ENCODE peak calls at places on chromosome 16, in five cellular contexts. One of them, this sample, is unnamed. For H3K36me3, the result is how much of the 10 kb centered on the place peaks cover.

GRCh38 chr16:54175552-54176375 is 110.8 kb downstream of the IRX3 start:
- DNase-seq in A673: no peak
- DNase-seq in ascending aorta: no peak
- DNase-seq in right atrium auricular region: no peak
- DNase-seq in GM12878: no peak
- DNase-seq in this sample: no peak

GRCh38 chr16:27289669-27290068 is 21.1 kb upstream of the NSMCE1 start:
- DNase-seq in A673: no peak
- DNase-seq in ascending aorta: no peak
- DNase-seq in right atrium auricular region: no peak
- DNase-seq in GM12878: no peak
- DNase-seq in this sample: no peak

GRCh38 chr16:83701494-83701893 is 106.3 kb upstream of the HSBP1 start:
- DNase-seq in A673: peak
- DNase-seq in ascending aorta: no peak
- DNase-seq in right atrium auricular region: no peak
- DNase-seq in GM12878: no peak
- DNase-seq in this sample: peak

GRCh38 chr16:48503779-48504178 is 106.2 kb downstream of the N4BP1 start:
- DNase-seq in A673: peak
- DNase-seq in ascending aorta: no peak
- DNase-seq in right atrium auricular region: peak
- DNase-seq in GM12878: no peak
- DNase-seq in this sample: no peak

GRCh38 chr16:24550295-24550694 is 10.9 kb downstream of the RBBP6 start:
- DNase-seq in A673: no peak
- DNase-seq in ascending aorta: no peak
- DNase-seq in right atrium auricular region: no peak
- DNase-seq in GM12878: no peak
- DNase-seq in this sample: no peak

GRCh38 chr16:56257260-56257659 is 66.0 kb downstream of the GNAO1 start:
- DNase-seq in A673: no peak
- DNase-seq in ascending aorta: no peak
- DNase-seq in right atrium auricular region: no peak
- DNase-seq in GM12878: no peak
- DNase-seq in this sample: no peak

GRCh38 chr16:48125888-48126287 is 29.9 kb downstream of the ABCC12 start:
- DNase-seq in A673: no peak
- DNase-seq in ascending aorta: no peak
- DNase-seq in right atrium auricular region: no peak
- DNase-seq in GM12878: no peak
- DNase-seq in this sample: no peak

GRCh38 chr16:24346734-24347133 is 90.6 kb downstream of the CACNG3 start:
- DNase-seq in A673: no peak
- DNase-seq in ascending aorta: no peak
- DNase-seq in right atrium auricular region: no peak
- DNase-seq in GM12878: no peak
- DNase-seq in this sample: no peak

GRCh38 chr16:89723279-89724250 is 2.2 kb downstream of the ZNF276 start:
- DNase-seq in A673: peak
- DNase-seq in ascending aorta: no peak
- DNase-seq in right atrium auricular region: no peak
- DNase-seq in GM12878: no peak
- DNase-seq in this sample: no peak

GRCh38 chr16:54936979-54937672 is 6.5 kb downstream of the IRX5 start:
- DNase-seq in A673: no peak
- DNase-seq in ascending aorta: no peak
- DNase-seq in right atrium auricular region: no peak
- DNase-seq in GM12878: no peak
- DNase-seq in this sample: peak

GRCh38 chr16:2194166-2194834 is 2.1 kb downstream of the CASKIN1 start:
- DNase-seq in A673: peak
- DNase-seq in ascending aorta: no peak
- DNase-seq in right atrium auricular region: no peak
- DNase-seq in GM12878: no peak
- DNase-seq in this sample: no peak

GRCh38 chr16:81675662-81676535 is 103.2 kb upstream of the PLCG2 start:
- DNase-seq in A673: no peak
- DNase-seq in ascending aorta: no peak
- DNase-seq in right atrium auricular region: no peak
- DNase-seq in GM12878: no peak
- DNase-seq in this sample: no peak

GRCh38 chr16:12874135-12874534 is 27.3 kb upstream of the SHISA9 start:
- DNase-seq in A673: no peak
- DNase-seq in ascending aorta: no peak
- DNase-seq in right atrium auricular region: no peak
- DNase-seq in GM12878: no peak
- DNase-seq in this sample: peak

GRCh38 chr16:11251525-11252481 is 4.2 kb downstream of the SOCS1 start:
- DNase-seq in A673: no peak
- DNase-seq in ascending aorta: no peak
- DNase-seq in right atrium auricular region: no peak
- DNase-seq in GM12878: no peak
- DNase-seq in this sample: peak

GRCh38 chr16:23505180-23505665 is 5.1 kb downstream of the GGA2 start:
- DNase-seq in A673: peak
- DNase-seq in ascending aorta: no peak
- DNase-seq in right atrium auricular region: no peak
- DNase-seq in GM12878: no peak
- DNase-seq in this sample: no peak

GRCh38 chr16:13939821-13940220 is 19.9 kb downstream of the ERCC4 start:
- DNase-seq in A673: no peak
- DNase-seq in ascending aorta: no peak
- DNase-seq in right atrium auricular region: no peak
- DNase-seq in GM12878: no peak
- DNase-seq in this sample: peak

GRCh38 chr16:24609740-24610420 is 70.5 kb downstream of the RBBP6 start:
- DNase-seq in A673: peak
- DNase-seq in ascending aorta: peak
- DNase-seq in right atrium auricular region: peak
- DNase-seq in GM12878: no peak
- DNase-seq in this sample: peak

GRCh38 chr16:27786221-27786848 is 236.4 kb downstream of the KATNIP start:
- DNase-seq in A673: no peak
- DNase-seq in ascending aorta: no peak
- DNase-seq in right atrium auricular region: no peak
- DNase-seq in GM12878: no peak
- DNase-seq in this sample: no peak

GRCh38 chr16:3789375-3790067 is 72.2 kb upstream of the TRAP1 start:
- DNase-seq in A673: no peak
- DNase-seq in ascending aorta: no peak
- DNase-seq in right atrium auricular region: no peak
- DNase-seq in GM12878: peak
- DNase-seq in this sample: no peak

GRCh38 chr16:10577305-10578202 is 2.8 kb downstream of the EMP2 start:
- DNase-seq in A673: no peak
- DNase-seq in ascending aorta: no peak
- DNase-seq in right atrium auricular region: no peak
- DNase-seq in GM12878: no peak
- DNase-seq in this sample: no peak

GRCh38 chr16:31476305-31477219 is 4.6 kb downstream of the TGFB1I1 start:
- DNase-seq in A673: no peak
- DNase-seq in ascending aorta: peak
- DNase-seq in right atrium auricular region: no peak
- DNase-seq in GM12878: no peak
- DNase-seq in this sample: no peak

GRCh38 chr16:58187657-58188430 is 10.1 kb downstream of the CSNK2A2 start:
- DNase-seq in A673: no peak
- DNase-seq in ascending aorta: no peak
- DNase-seq in right atrium auricular region: no peak
- DNase-seq in GM12878: no peak
- DNase-seq in this sample: no peak

GRCh38 chr16:55730115-55730514 is 74.3 kb downstream of the SLC6A2 start:
- DNase-seq in A673: no peak
- DNase-seq in ascending aorta: no peak
- DNase-seq in right atrium auricular region: peak
- DNase-seq in GM12878: no peak
- DNase-seq in this sample: no peak

GRCh38 chr16:19115148-19116021 is 1.6 kb downstream of the ITPRIPL2 start:
- DNase-seq in A673: no peak
- DNase-seq in ascending aorta: no peak
- DNase-seq in right atrium auricular region: no peak
- DNase-seq in GM12878: no peak
- DNase-seq in this sample: no peak
- H3K4me3 ChIP-seq in A673: no peak
- H3K4me3 ChIP-seq in ascending aorta: peak
- H3K4me3 ChIP-seq in right atrium auricular region: peak
- H3K4me3 ChIP-seq in GM12878: peak
- H3K4me3 ChIP-seq in this sample: peak

GRCh38 chr16:75550211-75550662 is 5.8 kb downstream of the TMEM231 start:
- DNase-seq in A673: peak
- DNase-seq in ascending aorta: peak
- DNase-seq in right atrium auricular region: no peak
- DNase-seq in GM12878: peak
- DNase-seq in this sample: peak
- TF ChIP-seq CTCF in A673: peak
- TF ChIP-seq CTCF in ascending aorta: peak
- TF ChIP-seq CTCF in right atrium auricular region: peak
- TF ChIP-seq CTCF in GM12878: peak
- TF ChIP-seq CTCF in this sample: peak

GRCh38 chr16:26149661-26150060 is 457.9 kb downstream of the HS3ST4 start:
- DNase-seq in A673: no peak
- DNase-seq in ascending aorta: no peak
- DNase-seq in right atrium auricular region: no peak
- DNase-seq in GM12878: no peak
- DNase-seq in this sample: no peak
- H3K36me3 ChIP-seq in A673: under half
- H3K36me3 ChIP-seq in ascending aorta: under half
- H3K36me3 ChIP-seq in right atrium auricular region: under half
- H3K36me3 ChIP-seq in GM12878: under half
- H3K36me3 ChIP-seq in this sample: under half

GRCh38 chr16:86502856-86503748 is 7.2 kb upstream of the FOXF1 start:
- DNase-seq in A673: no peak
- DNase-seq in ascending aorta: no peak
- DNase-seq in right atrium auricular region: no peak
- DNase-seq in GM12878: no peak
- DNase-seq in this sample: no peak
- H3K4me3 ChIP-seq in A673: no peak
- H3K4me3 ChIP-seq in ascending aorta: no peak
- H3K4me3 ChIP-seq in right atrium auricular region: no peak
- H3K4me3 ChIP-seq in GM12878: no peak
- H3K4me3 ChIP-seq in this sample: no peak

GRCh38 chr16:85528528-85529387 is 84.4 kb upstream of the GSE1 start:
- DNase-seq in A673: no peak
- DNase-seq in ascending aorta: no peak
- DNase-seq in right atrium auricular region: no peak
- DNase-seq in GM12878: no peak
- DNase-seq in this sample: no peak
- TF ChIP-seq CTCF in A673: peak
- TF ChIP-seq CTCF in ascending aorta: peak
- TF ChIP-seq CTCF in right atrium auricular region: no peak
- TF ChIP-seq CTCF in GM12878: peak
- TF ChIP-seq CTCF in this sample: peak

DNA sequence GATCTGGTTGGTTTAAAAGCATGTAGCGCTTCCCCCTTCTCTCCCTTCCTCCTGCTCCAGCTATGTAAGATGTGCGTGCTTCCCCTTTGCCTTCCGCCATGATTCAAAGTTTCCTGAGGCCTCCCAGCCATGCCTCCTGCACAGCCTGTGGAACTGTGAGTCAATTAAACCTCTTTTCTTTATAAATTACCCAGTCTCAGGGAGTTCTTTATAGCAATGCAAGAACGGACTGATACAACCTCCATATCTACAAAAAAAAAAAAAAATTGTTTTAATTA is 16.6 kb upstream of the PDXDC1 start:
- DNase-seq in A673: no peak
- DNase-seq in ascending aorta: no peak
- DNase-seq in right atrium auricular region: no peak
- DNase-seq in GM12878: no peak
- DNase-seq in this sample: no peak
- H3K36me3 ChIP-seq in A673: under half
- H3K36me3 ChIP-seq in ascending aorta: under half
- H3K36me3 ChIP-seq in right atrium auricular region: under half
- H3K36me3 ChIP-seq in GM12878: under half
- H3K36me3 ChIP-seq in this sample: under half

GRCh38 chr16:67979955-67980678 is at the start of gene DPEP3:
- DNase-seq in A673: no peak
- DNase-seq in ascending aorta: no peak
- DNase-seq in right atrium auricular region: no peak
- DNase-seq in GM12878: no peak
- DNase-seq in this sample: no peak
- H3K4me3 ChIP-seq in A673: no peak
- H3K4me3 ChIP-seq in ascending aorta: no peak
- H3K4me3 ChIP-seq in right atrium auricular region: no peak
- H3K4me3 ChIP-seq in GM12878: no peak
- H3K4me3 ChIP-seq in this sample: no peak

DNA sequence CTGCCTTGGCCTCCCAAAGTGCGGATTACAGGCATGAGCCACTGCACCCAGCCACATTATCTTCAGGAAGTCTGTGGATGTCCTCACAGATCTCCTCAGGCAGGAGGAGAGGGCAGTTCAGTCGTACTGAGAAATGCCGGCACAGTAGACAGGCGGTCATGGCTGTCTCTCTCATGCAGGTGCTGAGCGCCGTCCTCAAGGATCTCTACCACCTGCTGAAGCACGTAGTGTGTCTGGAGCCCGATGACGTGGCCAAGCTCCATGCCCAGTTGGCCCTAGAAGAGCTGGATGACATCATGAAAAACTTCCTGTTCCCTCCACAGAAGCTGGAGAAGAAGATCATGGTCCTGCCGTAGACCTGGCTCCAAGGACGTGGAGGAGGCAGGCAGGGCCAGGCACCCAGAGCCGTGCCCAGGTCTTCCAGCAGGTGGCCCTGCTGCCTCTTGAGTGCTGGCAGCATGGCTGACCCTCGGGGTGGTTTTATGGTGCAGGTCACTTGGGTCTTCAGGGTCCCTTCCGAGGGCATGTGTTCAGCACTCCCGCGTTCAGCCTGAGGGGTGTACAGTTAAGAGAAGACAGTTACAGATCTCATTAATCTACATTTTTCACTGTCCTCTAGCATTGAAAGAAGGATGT is 22.0 kb upstream of the HAS3 start:
- DNase-seq in A673: no peak
- DNase-seq in ascending aorta: no peak
- DNase-seq in right atrium auricular region: no peak
- DNase-seq in GM12878: no peak
- DNase-seq in this sample: no peak
- TF ChIP-seq CTCF in A673: no peak
- TF ChIP-seq CTCF in ascending aorta: no peak
- TF ChIP-seq CTCF in right atrium auricular region: no peak
- TF ChIP-seq CTCF in GM12878: peak
- TF ChIP-seq CTCF in this sample: peak

GRCh38 chr16:17548825-17549224 is 78.1 kb upstream of the XYLT1 start:
- DNase-seq in A673: no peak
- DNase-seq in ascending aorta: no peak
- DNase-seq in right atrium auricular region: no peak
- DNase-seq in GM12878: no peak
- DNase-seq in this sample: no peak
- H3K36me3 ChIP-seq in A673: under half
- H3K36me3 ChIP-seq in ascending aorta: under half
- H3K36me3 ChIP-seq in right atrium auricular region: under half
- H3K36me3 ChIP-seq in GM12878: under half
- H3K36me3 ChIP-seq in this sample: under half